ENCODE peak calls at places on chromosome 18, in five cellular contexts. One of them, this sample, is unnamed.
A peak's percentile ranks its signal among the peaks of the same experiment; 100 is the strongest.

GRCh38 chr18:44729631-44730101 is 49.0 kb downstream of the SETBP1 start:
- DNase-seq in H9: no peak
- DNase-seq in ovary: no peak
- DNase-seq in nephron progenitor cell: no peak
- DNase-seq in cardiac fibroblast: peak; percentile 72
- DNase-seq in this sample: no peak

GRCh38 chr18:62832282-62832681 is 116.9 kb downstream of the PHLPP1 start:
- DNase-seq in H9: no peak
- DNase-seq in ovary: no peak
- DNase-seq in nephron progenitor cell: no peak
- DNase-seq in cardiac fibroblast: no peak
- DNase-seq in this sample: no peak

GRCh38 chr18:73156117-73156516 is 288.3 kb upstream of the NETO1 start:
- DNase-seq in H9: no peak
- DNase-seq in ovary: no peak
- DNase-seq in nephron progenitor cell: no peak
- DNase-seq in cardiac fibroblast: no peak
- DNase-seq in this sample: no peak

GRCh38 chr18:64893349-64893748 is 744.5 kb upstream of the LINC00305 start:
- DNase-seq in H9: no peak
- DNase-seq in ovary: no peak
- DNase-seq in nephron progenitor cell: no peak
- DNase-seq in cardiac fibroblast: no peak
- DNase-seq in this sample: no peak

GRCh38 chr18:60838677-60839076 is 466.1 kb upstream of the MC4R start:
- DNase-seq in H9: no peak
- DNase-seq in ovary: no peak
- DNase-seq in nephron progenitor cell: no peak
- DNase-seq in cardiac fibroblast: peak; percentile 30
- DNase-seq in this sample: no peak

GRCh38 chr18:64415218-64415617 is 266.3 kb upstream of the LINC00305 start:
- DNase-seq in H9: no peak
- DNase-seq in ovary: no peak
- DNase-seq in nephron progenitor cell: no peak
- DNase-seq in cardiac fibroblast: no peak
- DNase-seq in this sample: no peak

GRCh38 chr18:26747131-26747475 is 118.4 kb downstream of the AQP4 start:
- DNase-seq in H9: no peak
- DNase-seq in ovary: no peak
- DNase-seq in nephron progenitor cell: no peak
- DNase-seq in cardiac fibroblast: peak; percentile 7
- DNase-seq in this sample: no peak

GRCh38 chr18:26121476-26121875 is 12.2 kb upstream of the PSMA8 start:
- DNase-seq in H9: no peak
- DNase-seq in ovary: no peak
- DNase-seq in nephron progenitor cell: no peak
- DNase-seq in cardiac fibroblast: peak; percentile 37
- DNase-seq in this sample: no peak

GRCh38 chr18:76081536-76081935 is 413.5 kb downstream of the ZNF516 start:
- DNase-seq in H9: no peak
- DNase-seq in ovary: no peak
- DNase-seq in nephron progenitor cell: no peak
- DNase-seq in cardiac fibroblast: no peak
- DNase-seq in this sample: no peak

GRCh38 chr18:39596216-39596615 is 2030.6 kb upstream of the CELF4 start:
- DNase-seq in H9: no peak
- DNase-seq in ovary: no peak
- DNase-seq in nephron progenitor cell: no peak
- DNase-seq in cardiac fibroblast: no peak
- DNase-seq in this sample: no peak

GRCh38 chr18:23237524-23238151 is 102.4 kb downstream of the CABLES1 start:
- DNase-seq in H9: peak; percentile 86
- DNase-seq in ovary: peak; percentile 57
- DNase-seq in nephron progenitor cell: no peak
- DNase-seq in cardiac fibroblast: peak; percentile 67
- DNase-seq in this sample: peak; percentile 88

GRCh38 chr18:74281639-74282358 is 10.0 kb downstream of the CYB5A start:
- DNase-seq in H9: no peak
- DNase-seq in ovary: no peak
- DNase-seq in nephron progenitor cell: no peak
- DNase-seq in cardiac fibroblast: peak; percentile 60
- DNase-seq in this sample: no peak

GRCh38 chr18:61569176-61569892 is 236.1 kb downstream of the CDH20 start:
- DNase-seq in H9: no peak
- DNase-seq in ovary: no peak
- DNase-seq in nephron progenitor cell: no peak
- DNase-seq in cardiac fibroblast: peak; percentile 77
- DNase-seq in this sample: no peak

GRCh38 chr18:31685097-31686082 is 1.0 kb upstream of the B4GALT6 start:
- DNase-seq in H9: peak; percentile 86
- DNase-seq in ovary: peak; percentile 59
- DNase-seq in nephron progenitor cell: peak; percentile 86
- DNase-seq in cardiac fibroblast: peak; percentile 68
- DNase-seq in this sample: peak; percentile 85

GRCh38 chr18:48821251-48821590 is 129.5 kb downstream of the SMAD7 start:
- DNase-seq in H9: peak; percentile 8
- DNase-seq in ovary: no peak
- DNase-seq in nephron progenitor cell: no peak
- DNase-seq in cardiac fibroblast: no peak
- DNase-seq in this sample: peak; percentile 11

GRCh38 chr18:76824136-76824676 is 1.8 kb downstream of the ZNF236 start:
- DNase-seq in H9: no peak
- DNase-seq in ovary: no peak
- DNase-seq in nephron progenitor cell: no peak
- DNase-seq in cardiac fibroblast: no peak
- DNase-seq in this sample: no peak

GRCh38 chr18:10381516-10381915 is 72.9 kb upstream of the APCDD1 start:
- DNase-seq in H9: no peak
- DNase-seq in ovary: no peak
- DNase-seq in nephron progenitor cell: no peak
- DNase-seq in cardiac fibroblast: no peak
- DNase-seq in this sample: no peak

GRCh38 chr18:53991202-53991601 is 233.3 kb downstream of the MBD2 start:
- DNase-seq in H9: no peak
- DNase-seq in ovary: no peak
- DNase-seq in nephron progenitor cell: no peak
- DNase-seq in cardiac fibroblast: peak; percentile 87
- DNase-seq in this sample: no peak

GRCh38 chr18:74869904-74870863 is 272.5 kb downstream of the ZNF407 start:
- DNase-seq in H9: no peak
- DNase-seq in ovary: no peak
- DNase-seq in nephron progenitor cell: no peak
- DNase-seq in cardiac fibroblast: peak; percentile 12
- DNase-seq in this sample: no peak

GRCh38 chr18:57433492-57434176 is 1.5 kb upstream of the ONECUT2 start:
- DNase-seq in H9: no peak
- DNase-seq in ovary: no peak
- DNase-seq in nephron progenitor cell: no peak
- DNase-seq in cardiac fibroblast: no peak
- DNase-seq in this sample: no peak
- TF ChIP-seq CTCF in H9: no peak
- TF ChIP-seq CTCF in ovary: no peak
- TF ChIP-seq CTCF in nephron progenitor cell: no peak
- TF ChIP-seq CTCF in cardiac fibroblast: no peak
- TF ChIP-seq CTCF in this sample: no peak

GRCh38 chr18:24600076-24600654 is 139.7 kb downstream of the HRH4 start:
- DNase-seq in H9: no peak
- DNase-seq in ovary: no peak
- DNase-seq in nephron progenitor cell: peak; percentile 25
- DNase-seq in cardiac fibroblast: peak; percentile 71
- DNase-seq in this sample: no peak
- TF ChIP-seq CTCF in H9: peak; percentile 85
- TF ChIP-seq CTCF in ovary: no peak
- TF ChIP-seq CTCF in nephron progenitor cell: peak; percentile 71
- TF ChIP-seq CTCF in cardiac fibroblast: peak; percentile 53
- TF ChIP-seq CTCF in this sample: peak; percentile 37

GRCh38 chr18:68494802-68495560 is 219.9 kb downstream of the TMX3 start:
- DNase-seq in H9: no peak
- DNase-seq in ovary: no peak
- DNase-seq in nephron progenitor cell: no peak
- DNase-seq in cardiac fibroblast: peak; percentile 79
- DNase-seq in this sample: no peak
- TF ChIP-seq CTCF in H9: no peak
- TF ChIP-seq CTCF in ovary: no peak
- TF ChIP-seq CTCF in nephron progenitor cell: no peak
- TF ChIP-seq CTCF in cardiac fibroblast: no peak
- TF ChIP-seq CTCF in this sample: no peak

GRCh38 chr18:5075297-5075696 is 121.8 kb downstream of the AKAIN1 start:
- DNase-seq in H9: no peak
- DNase-seq in ovary: no peak
- DNase-seq in nephron progenitor cell: no peak
- DNase-seq in cardiac fibroblast: no peak
- DNase-seq in this sample: no peak

GRCh38 chr18:5068856-5069255 is 128.2 kb downstream of the AKAIN1 start:
- DNase-seq in H9: no peak
- DNase-seq in ovary: no peak
- DNase-seq in nephron progenitor cell: no peak
- DNase-seq in cardiac fibroblast: peak; percentile 25
- DNase-seq in this sample: no peak

DNA sequence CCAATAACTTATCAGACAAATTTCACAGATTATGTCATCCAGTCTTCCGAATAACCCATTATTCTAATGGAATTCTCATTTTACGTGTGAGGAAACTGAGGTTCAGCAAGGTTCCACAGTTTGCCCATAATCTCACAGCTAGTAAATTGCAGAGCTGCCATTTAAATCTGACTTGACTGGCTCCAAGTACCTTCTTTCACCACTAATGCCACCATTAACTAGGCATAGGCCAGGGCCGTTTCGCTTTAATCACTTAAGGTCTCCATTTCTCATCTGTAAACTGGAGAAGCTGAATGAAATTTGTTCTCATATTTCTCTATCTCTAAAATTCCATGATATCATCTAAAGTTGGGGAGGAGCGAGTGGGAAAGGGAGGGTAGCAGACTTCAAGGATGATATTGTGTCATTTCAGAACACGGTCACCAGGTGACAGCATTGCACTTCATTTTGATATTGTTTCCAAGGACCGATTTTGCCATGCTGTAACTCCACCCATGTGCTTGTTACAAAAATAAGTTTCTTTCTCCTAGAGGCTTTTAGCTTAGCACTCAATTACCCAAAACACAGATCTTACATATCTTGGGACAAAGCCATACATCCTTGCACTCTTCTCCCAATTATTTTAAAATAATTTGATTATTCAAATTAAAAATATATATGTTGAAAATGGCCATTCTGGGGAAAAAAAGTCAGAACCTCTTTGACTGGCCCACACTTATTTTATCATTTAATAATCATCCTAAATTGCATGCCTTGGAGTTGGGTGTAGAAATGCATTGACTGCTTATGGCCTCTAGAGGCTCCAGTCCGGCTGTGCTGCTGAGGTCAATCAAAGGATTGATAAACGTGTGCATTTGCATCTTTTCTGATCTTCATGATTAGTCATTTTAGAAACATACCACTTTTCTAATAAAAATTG is 123.8 kb downstream of the AKAIN1 start:
- DNase-seq in H9: peak; percentile 38
- DNase-seq in ovary: no peak
- DNase-seq in nephron progenitor cell: peak; percentile 50
- DNase-seq in cardiac fibroblast: peak; percentile 61
- DNase-seq in this sample: no peak
- TF ChIP-seq CTCF in H9: peak; percentile 83
- TF ChIP-seq CTCF in ovary: no peak
- TF ChIP-seq CTCF in nephron progenitor cell: peak; percentile 73
- TF ChIP-seq CTCF in cardiac fibroblast: peak; percentile 54
- TF ChIP-seq CTCF in this sample: peak; percentile 39

DNA sequence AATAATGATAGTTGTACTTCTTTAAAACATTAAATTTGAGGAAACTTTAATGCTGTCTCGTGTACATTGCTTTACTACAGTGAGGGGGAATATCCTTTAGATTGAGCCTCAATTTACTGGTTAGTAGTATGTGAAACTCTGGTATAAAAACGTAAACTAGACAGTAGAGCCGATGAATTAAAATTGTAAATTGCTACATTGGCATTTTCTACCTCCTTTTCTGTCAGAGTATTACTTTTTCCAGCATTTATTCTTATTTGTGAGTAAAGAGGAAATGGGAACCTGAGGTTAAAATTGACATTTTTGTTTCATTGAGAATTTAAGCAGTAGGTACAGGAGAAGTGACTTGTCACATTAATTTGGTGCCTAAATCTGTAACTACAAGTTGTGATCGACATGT is 128.2 kb downstream of the MIB1 start:
- DNase-seq in H9: no peak
- DNase-seq in ovary: no peak
- DNase-seq in nephron progenitor cell: no peak
- DNase-seq in cardiac fibroblast: no peak
- DNase-seq in this sample: no peak
- TF ChIP-seq CTCF in H9: no peak
- TF ChIP-seq CTCF in ovary: no peak
- TF ChIP-seq CTCF in nephron progenitor cell: no peak
- TF ChIP-seq CTCF in cardiac fibroblast: no peak
- TF ChIP-seq CTCF in this sample: no peak

GRCh38 chr18:2952605-2953004 is 60.3 kb downstream of the LPIN2 start:
- DNase-seq in H9: no peak
- DNase-seq in ovary: no peak
- DNase-seq in nephron progenitor cell: no peak
- DNase-seq in cardiac fibroblast: no peak
- DNase-seq in this sample: no peak

GRCh38 chr18:2948038-2948437 is 64.9 kb downstream of the LPIN2 start:
- DNase-seq in H9: no peak
- DNase-seq in ovary: no peak
- DNase-seq in nephron progenitor cell: no peak
- DNase-seq in cardiac fibroblast: peak; percentile 70
- DNase-seq in this sample: no peak
- TF ChIP-seq CTCF in H9: peak; percentile 61
- TF ChIP-seq CTCF in ovary: no peak
- TF ChIP-seq CTCF in nephron progenitor cell: peak; percentile 26
- TF ChIP-seq CTCF in cardiac fibroblast: peak; percentile 43
- TF ChIP-seq CTCF in this sample: peak; percentile 33

GRCh38 chr18:36297419-36298112 is at the start of gene FHOD3:
- DNase-seq in H9: peak; percentile 83
- DNase-seq in ovary: peak; percentile 75
- DNase-seq in nephron progenitor cell: peak; percentile 87
- DNase-seq in cardiac fibroblast: peak; percentile 55
- DNase-seq in this sample: peak; percentile 92
- TF ChIP-seq CTCF in H9: no peak
- TF ChIP-seq CTCF in ovary: no peak
- TF ChIP-seq CTCF in nephron progenitor cell: no peak
- TF ChIP-seq CTCF in cardiac fibroblast: no peak
- TF ChIP-seq CTCF in this sample: no peak

DNA sequence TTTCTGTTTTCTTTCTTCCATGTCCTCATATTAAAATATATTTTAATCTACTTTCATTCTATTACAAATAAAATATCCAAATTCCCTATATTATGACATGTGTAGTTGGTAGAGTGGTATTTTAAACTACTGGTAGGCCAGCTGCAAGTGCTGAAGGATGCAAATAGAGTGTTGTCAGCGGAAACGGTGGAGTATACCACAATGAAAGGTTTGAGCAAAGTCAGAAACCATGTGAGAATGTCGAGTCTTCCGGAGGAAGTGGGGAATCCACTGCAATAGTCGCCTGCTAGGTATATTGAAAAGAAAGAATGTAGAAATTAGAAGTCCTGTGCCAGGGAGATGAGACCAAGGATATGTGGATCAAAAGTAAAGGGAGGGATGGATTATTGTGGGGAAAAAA is 373.9 kb downstream of the DSEL start:
- DNase-seq in H9: no peak
- DNase-seq in ovary: no peak
- DNase-seq in nephron progenitor cell: no peak
- DNase-seq in cardiac fibroblast: no peak
- DNase-seq in this sample: no peak
- TF ChIP-seq CTCF in H9: no peak
- TF ChIP-seq CTCF in ovary: no peak
- TF ChIP-seq CTCF in nephron progenitor cell: no peak
- TF ChIP-seq CTCF in cardiac fibroblast: no peak
- TF ChIP-seq CTCF in this sample: no peak